ENCODE peak calls at places on chromosomes 7 and 10, in five cellular contexts. O, F, R, U and L are unnamed samples.

GRCh38 chr10:132471484-132471883 is 66.1 kb upstream of the INPP5A start:
- DNase-seq in R (no peak), O (no peak), F (no peak), U (no peak), L (no peak)

GRCh38 chr7:134865001-134865845 is 85.8 kb downstream of the CALD1 start:
- DNase-seq in F (no peak), O (peak), R (no peak), U (no peak), L (no peak)

GRCh38 chr7:100035865-100036264 is 13.7 kb upstream of the ZSCAN21 start:
- DNase-seq in O (no peak), F (no peak), R (no peak), U (no peak), L (no peak)

GRCh38 chr10:17527530-17528146 is 73.2 kb upstream of the ST8SIA6 start:
- DNase-seq in F (no peak), O (peak), U (no peak), R (no peak), L (no peak)

GRCh38 chr10:110748970-110749369 is 104.8 kb downstream of the RBM20 start:
- DNase-seq in U (no peak), R (no peak), O (no peak), F (no peak), L (no peak)

GRCh38 chr7:139626817-139627216 is 103.3 kb downstream of the CLEC2L start:
- DNase-seq in F (no peak), R (no peak), O (no peak), U (no peak), L (no peak)

GRCh38 chr7:64562246-64562620 is 638 bp downstream of the ZNF680 start:
- DNase-seq in F (no peak), R (no peak), U (no peak), O (no peak), L (no peak)

GRCh38 chr7:79965946-79966345 is 168.7 kb upstream of the GNAI1 start:
- DNase-seq in U (no peak), O (no peak), R (no peak), F (no peak), L (no peak)

GRCh38 chr7:151519765-151520418 is at the start of gene RHEB:
- DNase-seq in O (peak), R (peak), F (peak), U (peak), L (peak)

GRCh38 chr10:28135258-28135657 is 136.4 kb upstream of the ODAD2 start:
- DNase-seq in F (no peak), O (no peak), U (no peak), R (no peak), L (no peak)

GRCh38 chr10:68423522-68423921 is 16.4 kb upstream of the RUFY2 start:
- DNase-seq in O (no peak), F (no peak), U (no peak), R (no peak), L (no peak)

GRCh38 chr7:121872831-121873764 is at the start of gene PTPRZ1:
- DNase-seq in O (peak), F (no peak), U (peak), R (peak), L (no peak)

GRCh38 chr10:60921631-60922030 is 22.4 kb downstream of the RHOBTB1 start:
- DNase-seq in F (no peak), O (no peak), U (no peak), R (no peak), L (no peak)

GRCh38 chr7:27235387-27236052 is 7.1 kb upstream of the EVX1 start:
- DNase-seq in U (peak), O (peak), F (no peak), R (peak), L (no peak)

GRCh38 chr10:51311232-51311631 is 236.9 kb downstream of the PRKG1 start:
- DNase-seq in U (no peak), R (no peak), O (no peak), F (no peak), L (no peak)

GRCh38 chr10:101050206-101051069 is 11.4 kb upstream of the KAZALD1 start:
- DNase-seq in R (peak), F (no peak), U (peak), O (peak), L (no peak)

GRCh38 chr10:10164845-10165244 is 852.8 kb upstream of the CELF2 start:
- DNase-seq in O (no peak), F (no peak), U (no peak), R (no peak), L (no peak)

GRCh38 chr7:18667466-18667865 is 171.9 kb downstream of the HDAC9 start:
- DNase-seq in U (no peak), F (no peak), O (peak), R (no peak), L (peak)

GRCh38 chr7:52940511-52940910 is 94.9 kb upstream of the POM121L12 start:
- DNase-seq in R (no peak), U (no peak), F (no peak), O (no peak), L (no peak)

GRCh38 chr7:24778543-24779282 is 21.4 kb upstream of the GSDME start:
- DNase-seq in R (no peak), F (peak), U (no peak), O (peak), L (peak)

GRCh38 chr10:49608925-49609282 is 1.2 kb upstream of the SLC18A3 start:
- DNase-seq in F (no peak), O (no peak), R (no peak), U (no peak), L (no peak)

GRCh38 chr7:32070406-32071360 is at the start of gene PDE1C:
- DNase-seq in O (no peak), R (no peak), U (peak), F (no peak), L (no peak)

GRCh38 chr10:12412671-12413368 is 63.5 kb downstream of the CAMK1D start:
- DNase-seq in R (no peak), F (no peak), U (no peak), O (no peak), L (no peak)

GRCh38 chr7:75555736-75556135 is 63.6 kb downstream of the SPDYE5 start:
- DNase-seq in U (no peak), R (no peak), O (no peak), F (no peak), L (no peak)

GRCh38 chr7:2063562-2064360 is 169.0 kb downstream of the MAD1L1 start:
- DNase-seq in F (peak), U (peak), R (peak), O (peak), L (no peak)

GRCh38 chr7:127718325-127718724 is 66.3 kb downstream of the SND1 start:
- DNase-seq in R (no peak), O (no peak), U (no peak), F (no peak), L (no peak)

GRCh38 chr10:34526758-34527730 is 288.1 kb downstream of the PARD3 start:
- DNase-seq in U (no peak), O (peak), R (peak), F (peak), L (peak)

GRCh38 chr10:86600296-86600695 is 54.1 kb upstream of the OPN4 start:
- DNase-seq in O (no peak), R (no peak), U (no peak), F (no peak), L (no peak)

GRCh38 chr7:33886100-33886623 is 19.2 kb upstream of the BMPER start:
- DNase-seq in R (peak), U (no peak), F (no peak), O (no peak), L (no peak)

GRCh38 chr10:109203616-109204375 is 719.5 kb downstream of the XPNPEP1 start:
- DNase-seq in R (no peak), U (no peak), F (no peak), O (no peak), L (no peak)

GRCh38 chr7:44471850-44472249 is 18.6 kb downstream of the NUDCD3 start:
- DNase-seq in O (peak), U (no peak), F (no peak), R (no peak), L (no peak)

GRCh38 chr7:97270280-97270679 is 152.8 kb downstream of the SDHAF3 start:
- DNase-seq in O (no peak), F (no peak), U (no peak), R (no peak), L (no peak)

GRCh38 chr7:36370046-36370445 is 19.6 kb upstream of the ANLN start:
- DNase-seq in U (no peak), F (no peak), R (no peak), O (no peak), L (no peak)

GRCh38 chr10:117131390-117132327 is 6.4 kb downstream of the VAX1 start:
- DNase-seq in F (no peak), R (peak), O (no peak), U (no peak), L (no peak)

GRCh38 chr7:47481656-47482012 is 100.3 kb downstream of the TNS3 start:
- DNase-seq in F (peak), R (no peak), U (no peak), O (no peak), L (no peak)

GRCh38 chr7:148515728-148516715 is 74.5 kb upstream of the C7orf33 start:
- DNase-seq in R (no peak), U (no peak), F (no peak), O (no peak), L (no peak)

GRCh38 chr7:148852272-148852671 is 31.8 kb downstream of the EZH2 start:
- DNase-seq in F (no peak), O (no peak), R (no peak), U (no peak), L (no peak)

GRCh38 chr7:64849250-64849923 is 53.7 kb upstream of the ZNF273 start:
- DNase-seq in U (no peak), R (no peak), O (no peak), F (no peak), L (no peak)

GRCh38 chr10:78772486-78772885 is 296.3 kb upstream of the ZMIZ1 start:
- DNase-seq in U (no peak), R (no peak), F (no peak), O (no peak), L (no peak)
- TF ChIP-seq CTCF in U (no peak), R (no peak), F (no peak), O (no peak), L (no peak)

GRCh38 chr10:8044908-8045727 is 9.4 kb upstream of the GATA3 start:
- DNase-seq in O (no peak), R (peak), U (no peak), F (no peak), L (no peak)

GRCh38 chr10:8042032-8042863 is 12.2 kb upstream of the GATA3 start:
- DNase-seq in R (no peak), U (no peak), F (no peak), O (no peak), L (no peak)

GRCh38 chr10:8042864-8043568 is 11.5 kb upstream of the GATA3 start:
- DNase-seq in R (no peak), F (no peak), O (no peak), U (no peak), L (no peak)

GRCh38 chr10:8044331-8044907 is 10.1 kb upstream of the GATA3 start:
- DNase-seq in O (no peak), F (no peak), R (no peak), U (no peak), L (no peak)

DNA sequence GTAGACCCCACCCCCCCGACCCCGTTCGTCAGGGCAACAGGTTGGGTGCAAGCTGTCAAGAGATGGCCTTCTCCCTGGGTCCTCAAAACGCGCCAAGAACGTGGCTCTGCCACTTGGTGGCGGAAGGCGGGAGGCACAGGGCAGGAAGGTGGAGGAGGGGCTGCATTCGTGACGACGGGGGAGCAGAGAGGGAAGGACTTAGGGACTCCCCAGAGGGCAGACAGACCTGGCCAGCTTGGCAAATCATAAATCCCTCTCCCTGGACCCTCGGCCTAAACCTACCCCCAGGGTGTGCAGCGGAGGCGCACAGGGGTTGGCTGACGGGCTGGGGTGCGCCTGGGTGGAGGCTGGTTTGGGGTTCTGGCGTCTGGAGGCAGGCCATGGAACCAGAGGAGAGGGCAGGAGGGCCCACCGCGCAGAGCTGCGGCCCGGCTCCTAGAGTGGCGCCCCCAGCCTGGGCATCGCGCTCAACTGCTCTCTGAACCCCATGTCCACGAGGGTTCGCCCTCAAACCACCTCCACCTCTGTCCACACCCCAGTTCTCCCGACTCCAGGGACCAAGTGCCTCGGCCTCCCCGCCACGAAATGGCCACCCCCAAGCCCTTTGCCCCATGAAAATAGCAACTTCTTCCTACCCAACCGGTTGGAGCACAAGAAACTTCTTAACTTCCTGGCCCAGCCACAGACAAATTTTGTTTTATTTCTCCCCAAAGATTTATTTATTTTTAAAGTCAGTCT is 10.8 kb upstream of the GATA3 start:
- DNase-seq in U (no peak), F (no peak), R (no peak), O (no peak), L (no peak)
- TF ChIP-seq CTCF in U (no peak), F (no peak), R (no peak), O (peak), L (no peak)

GRCh38 chr7:104838537-104839299 is 175.3 kb upstream of the KMT2E start:
- DNase-seq in R (no peak), O (no peak), F (no peak), U (no peak), L (no peak)

GRCh38 chr7:104839842-104840241 is 174.2 kb upstream of the KMT2E start:
- DNase-seq in R (no peak), U (no peak), O (no peak), F (no peak), L (no peak)

GRCh38 chr7:104841798-104842197 is 172.2 kb upstream of the KMT2E start:
- DNase-seq in R (no peak), F (no peak), U (no peak), O (no peak), L (no peak)

GRCh38 chr7:104836976-104837375 is 177.0 kb upstream of the KMT2E start:
- DNase-seq in O (no peak), F (no peak), U (no peak), R (no peak), L (no peak)
- TF ChIP-seq CTCF in O (no peak), F (no peak), U (no peak), R (no peak), L (no peak)

DNA sequence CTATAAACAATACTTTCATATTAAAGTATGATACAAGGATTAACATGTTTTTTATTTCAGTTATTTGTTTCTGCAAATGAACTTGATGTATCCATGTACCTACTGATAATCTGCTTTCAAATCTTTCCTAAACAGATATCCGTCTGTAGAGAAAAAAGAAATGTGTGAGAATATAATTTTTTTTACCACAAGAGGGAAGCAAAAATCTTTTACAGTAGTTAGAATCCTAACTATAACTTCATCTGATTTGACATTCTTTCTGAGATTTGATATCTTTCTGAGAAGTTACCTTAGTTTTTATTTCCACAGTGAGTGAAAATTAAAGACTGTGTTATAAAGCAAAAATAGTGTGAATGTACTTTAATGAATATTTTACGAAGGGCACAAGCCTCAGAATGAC is 203.9 kb upstream of the PCLO start:
- DNase-seq in R (no peak), U (no peak), O (no peak), F (no peak), L (no peak)
- TF ChIP-seq CTCF in R (no peak), U (no peak), O (no peak), F (no peak), L (no peak)

GRCh38 chr7:560966-561630 is 41.5 kb upstream of the PDGFA start:
- DNase-seq in O (no peak), F (no peak), R (no peak), U (no peak), L (no peak)
- TF ChIP-seq CTCF in O (no peak), F (peak), R (no peak), U (no peak), L (no peak)